ENCODE peak calls at places on chromosome 21, in five cellular contexts. F is aorta, H is cardiac fibroblast, Q is fibroblast of lung, D is WTC11. G is an unnamed sample.

GRCh38 chr21:25506268-25506667 is 101.0 kb downstream of the MRPL39 start:
- DNase-seq in H (no peak), D (no peak), F (no peak), Q (no peak), G (no peak)

GRCh38 chr21:44994581-44995171 is 54.8 kb downstream of the SLX9 start:
- DNase-seq in H (no peak), D (no peak), F (peak), Q (peak), G (no peak)

GRCh38 chr21:28336299-28336698 is 656.4 kb downstream of the LTN1 start:
- DNase-seq in Q (peak), F (no peak), H (peak), D (no peak), G (no peak)

GRCh38 chr21:43600642-43601397 is 58.5 kb downstream of the HSF2BP start:
- DNase-seq in Q (peak), H (peak), F (no peak), D (no peak), G (no peak)

GRCh38 chr21:41611966-41612606 is 104.1 kb upstream of the TMPRSS2 start:
- DNase-seq in Q (no peak), D (peak), F (peak), H (peak), G (no peak)

GRCh38 chr21:29647353-29647781 is 292.4 kb downstream of the GRIK1 start:
- DNase-seq in H (peak), D (no peak), F (no peak), Q (peak), G (no peak)

GRCh38 chr21:43793243-43793642 is 3.9 kb downstream of the RRP1 start:
- DNase-seq in Q (no peak), F (no peak), D (no peak), H (no peak), G (no peak)

GRCh38 chr21:29610960-29611359 is 312.2 kb downstream of the BACH1 start:
- DNase-seq in D (no peak), F (no peak), Q (peak), H (peak), G (no peak)

GRCh38 chr21:43925096-43925481 is 60.1 kb downstream of the AGPAT3 start:
- DNase-seq in Q (no peak), D (no peak), H (no peak), F (no peak), G (no peak)

GRCh38 chr21:42649122-42650032 is 4.0 kb upstream of the PDE9A start:
- DNase-seq in D (no peak), H (no peak), F (peak), Q (no peak), G (no peak)

GRCh38 chr21:25459365-25459764 is 147.9 kb downstream of the MRPL39 start:
- DNase-seq in D (no peak), F (no peak), H (no peak), Q (no peak), G (no peak)

GRCh38 chr21:14119038-14119437 is 91.7 kb downstream of the LIPI start:
- DNase-seq in D (no peak), Q (no peak), F (no peak), H (no peak), G (no peak)

GRCh38 chr21:42532466-42533181 is 19.0 kb downstream of the SLC37A1 start:
- DNase-seq in F (peak), D (no peak), Q (peak), H (peak), G (no peak)

GRCh38 chr21:37821791-37822450 is 94.3 kb downstream of the KCNJ6 start:
- DNase-seq in D (no peak), F (no peak), Q (no peak), H (peak), G (no peak)

GRCh38 chr21:42547001-42547905 is 33.6 kb downstream of the SLC37A1 start:
- DNase-seq in Q (no peak), F (peak), D (no peak), H (no peak), G (no peak)

GRCh38 chr21:30408782-30409494 is 13.1 kb downstream of the KRTAP13-1 start:
- DNase-seq in D (peak), H (peak), Q (peak), F (no peak), G (no peak)

GRCh38 chr21:26001356-26001755 is 169.2 kb downstream of the APP start:
- DNase-seq in F (no peak), H (no peak), D (no peak), Q (no peak), G (no peak)

GRCh38 chr21:41358193-41359166 is 3.3 kb upstream of the MX2 start:
- DNase-seq in H (no peak), F (peak), Q (no peak), D (no peak), G (no peak)

GRCh38 chr21:31554511-31555022 is 104.9 kb upstream of the SOD1 start:
- DNase-seq in F (peak), D (no peak), Q (no peak), H (peak), G (peak)

GRCh38 chr21:39610705-39611104 is 2.0 kb upstream of the B3GALT5 start:
- DNase-seq in H (no peak), Q (no peak), F (no peak), D (peak), G (no peak)

GRCh38 chr21:44571844-44572782 is 1.4 kb upstream of the KRTAP10-4 start:
- DNase-seq in F (peak), Q (no peak), H (no peak), D (no peak), G (no peak)

GRCh38 chr21:38282921-38283320 is 26.1 kb downstream of the KCNJ15 start:
- DNase-seq in Q (peak), D (no peak), H (peak), F (no peak), G (no peak)

GRCh38 chr21:45302082-45303061 is 14.7 kb upstream of the POFUT2 start:
- DNase-seq in D (no peak), F (peak), Q (peak), H (peak), G (peak)

GRCh38 chr21:31987696-31988095 is 114.9 kb downstream of the HUNK start:
- DNase-seq in F (no peak), Q (no peak), H (no peak), D (no peak), G (no peak)

GRCh38 chr21:45539796-45540600 is 2.2 kb downstream of the SLC19A1 start:
- DNase-seq in Q (no peak), F (peak), H (no peak), D (peak), G (no peak)

GRCh38 chr21:18832950-18833349 is 429.4 kb upstream of the TMPRSS15 start:
- DNase-seq in H (peak), F (no peak), D (no peak), Q (peak), G (no peak)

GRCh38 chr21:25647632-25648031 is 8.6 kb downstream of the JAM2 start:
- DNase-seq in H (no peak), D (no peak), Q (no peak), F (no peak), G (no peak)

GRCh38 chr21:39204134-39204533 is 20.9 kb upstream of the PSMG1 start:
- DNase-seq in Q (no peak), D (no peak), H (no peak), F (no peak), G (no peak)

GRCh38 chr21:17343055-17343454 is 169.8 kb upstream of the CXADR start:
- DNase-seq in F (no peak), D (no peak), H (peak), Q (peak), G (no peak)

GRCh38 chr21:38352536-38353219 is 95.9 kb downstream of the KCNJ15 start:
- DNase-seq in H (peak), F (peak), Q (peak), D (peak), G (no peak)

GRCh38 chr21:42019706-42020105 is 9.5 kb upstream of the ZBTB21 start:
- DNase-seq in H (no peak), Q (no peak), D (no peak), F (no peak), G (no peak)